ENCODE peak calls at places on chromosome 19, in four cellular contexts. H, E, P and O are unnamed samples.

GRCh38 chr19:33700408-33700757 is 78.6 kb downstream of the CHST8 start:
- DNase-seq in H (no peak), E (no peak), P (no peak), O (no peak)

GRCh38 chr19:2532252-2533071 is 56.5 kb downstream of the GADD45B start:
- DNase-seq in H (peak; percentile 94), E (no peak), P (no peak), O (no peak)

GRCh38 chr19:18204394-18205179 is 745 bp upstream of the RAB3A start:
- DNase-seq in H (no peak), E (no peak), P (peak; percentile 84), O (peak; percentile 70)

GRCh38 chr19:8529369-8530006 is 15.5 kb upstream of the ZNF414 start:
- DNase-seq in H (no peak), E (no peak), P (no peak), O (no peak)

GRCh38 chr19:55546822-55547614 is 1.7 kb upstream of the SBK3 start:
- DNase-seq in H (peak; percentile 93), E (no peak), P (peak; percentile 72), O (peak; percentile 86)

GRCh38 chr19:7617172-7617571 is 12.2 kb downstream of the XAB2 start:
- DNase-seq in H (no peak), E (no peak), P (no peak), O (no peak)

GRCh38 chr19:37995346-37995745 is 88.3 kb downstream of the SIPA1L3 start:
- DNase-seq in H (no peak), E (no peak), P (no peak), O (no peak)

GRCh38 chr19:10406191-10406590 is 2.8 kb upstream of the CDC37 start:
- DNase-seq in H (no peak), E (no peak), P (no peak), O (no peak)

GRCh38 chr19:17873661-17874422 is 2.1 kb downstream of the SLC5A5 start:
- DNase-seq in H (no peak), E (no peak), P (peak; percentile 79), O (no peak)

GRCh38 chr19:18794029-18794313 is 2.9 kb upstream of the COMP start:
- DNase-seq in H (no peak), E (no peak), P (no peak), O (no peak)

GRCh38 chr19:51375504-51376221 is 3.2 kb upstream of the NKG7 start:
- DNase-seq in H (no peak), E (no peak), P (no peak), O (no peak)

GRCh38 chr19:6354098-6354674 is 7.1 kb upstream of the CLPP start:
- DNase-seq in H (peak; percentile 22), E (no peak), P (no peak), O (no peak)

GRCh38 chr19:36340786-36341386 is 38.1 kb downstream of the ZFP14 start:
- DNase-seq in H (no peak), E (no peak), P (no peak), O (no peak)

GRCh38 chr19:9673912-9674668 is 810 bp downstream of the ZNF562 start:
- DNase-seq in H (no peak), E (no peak), P (no peak), O (no peak)

GRCh38 chr19:40177286-40178070 is 13.7 kb upstream of the MAP3K10 start:
- DNase-seq in H (no peak), E (no peak), P (no peak), O (no peak)

GRCh38 chr19:28929026-28929425 is 283.9 kb downstream of the UQCRFS1 start:
- DNase-seq in H (peak; percentile 9), E (no peak), P (no peak), O (no peak)

GRCh38 chr19:55216461-55217198 is 7.3 kb upstream of the PTPRH start:
- DNase-seq in H (peak; percentile 99), E (peak; percentile 70), P (peak; percentile 91), O (peak; percentile 87)

GRCh38 chr19:8638078-8638619 is 7.7 kb downstream of the NFILZ start:
- DNase-seq in H (no peak), E (no peak), P (peak; percentile 52), O (no peak)

GRCh38 chr19:19540707-19541515 is 2.8 kb downstream of the CILP2 start:
- DNase-seq in H (peak; percentile 24), E (no peak), P (peak; percentile 83), O (peak; percentile 48)

GRCh38 chr19:52034051-52034728 is 6.0 kb upstream of the ZNF614 start:
- DNase-seq in H (peak; percentile 24), E (no peak), P (no peak), O (no peak)

GRCh38 chr19:8519388-8519787 is 5.4 kb upstream of the ZNF414 start:
- DNase-seq in H (no peak), E (no peak), P (no peak), O (no peak)

GRCh38 chr19:45677351-45678230 is 9.6 kb downstream of the GIPR start:
- DNase-seq in H (peak; percentile 63), E (peak; percentile 89), P (peak; percentile 97), O (peak; percentile 64)

GRCh38 chr19:29380581-29380980 is 145.2 kb upstream of the VSTM2B start:
- DNase-seq in H (no peak), E (peak; percentile 25), P (peak; percentile 1), O (no peak)

GRCh38 chr19:29858000-29858596 is 46.3 kb downstream of the CCNE1 start:
- DNase-seq in H (no peak), E (peak; percentile 53), P (peak; percentile 52), O (peak; percentile 61)

GRCh38 chr19:47652285-47652684 is 43.4 kb downstream of the BICRA start:
- DNase-seq in H (no peak), E (no peak), P (no peak), O (no peak)

GRCh38 chr19:39816287-39817048 is 17.5 kb downstream of the DYRK1B start:
- DNase-seq in H (no peak), E (no peak), P (no peak), O (no peak)

GRCh38 chr19:31335716-31336115 is 13.5 kb downstream of the TSHZ3 start:
- DNase-seq in H (no peak), E (no peak), P (no peak), O (no peak)

GRCh38 chr19:33798701-33799111 is 2.0 kb downstream of the KCTD15 start:
- DNase-seq in H (peak; percentile 18), E (no peak), P (no peak), O (no peak)

GRCh38 chr19:3285647-3286176 is 61.3 kb downstream of the CELF5 start:
- DNase-seq in H (peak; percentile 35), E (no peak), P (peak; percentile 53), O (peak; percentile 50)

GRCh38 chr19:9075064-9075964 is 11.5 kb upstream of the OR1M1 start:
- DNase-seq in H (peak; percentile 92), E (peak; percentile 75), P (peak; percentile 66), O (peak; percentile 51)

GRCh38 chr19:29432677-29433076 is 93.1 kb upstream of the VSTM2B start:
- DNase-seq in H (no peak), E (no peak), P (no peak), O (no peak)

GRCh38 chr19:23273022-23273593 is 22.9 kb upstream of the ZNF724 start:
- DNase-seq in H (no peak), E (no peak), P (peak; percentile 49), O (peak; percentile 47)

GRCh38 chr19:21264891-21265290 is 64.3 kb downstream of the ZNF708 start:
- DNase-seq in H (no peak), E (no peak), P (no peak), O (no peak)

GRCh38 chr19:33401683-33402420 is 28.3 kb downstream of the CEBPG start:
- DNase-seq in H (no peak), E (peak; percentile 36), P (peak; percentile 42), O (no peak)

GRCh38 chr19:18774782-18775444 is 16.2 kb downstream of the COMP start:
- DNase-seq in H (no peak), E (no peak), P (no peak), O (no peak)

GRCh38 chr19:50224986-50225747 is 21.7 kb downstream of the MYH14 start:
- DNase-seq in H (no peak), E (no peak), P (no peak), O (no peak)

GRCh38 chr19:29098863-29099481 is 114.0 kb downstream of the UQCRFS1 start:
- DNase-seq in H (peak; percentile 70), E (no peak), P (peak; percentile 54), O (peak; percentile 88)

GRCh38 chr19:2624537-2625091 is 77.9 kb downstream of the GNG7 start:
- DNase-seq in H (no peak), E (no peak), P (peak; percentile 75), O (peak; percentile 57)

DNA sequence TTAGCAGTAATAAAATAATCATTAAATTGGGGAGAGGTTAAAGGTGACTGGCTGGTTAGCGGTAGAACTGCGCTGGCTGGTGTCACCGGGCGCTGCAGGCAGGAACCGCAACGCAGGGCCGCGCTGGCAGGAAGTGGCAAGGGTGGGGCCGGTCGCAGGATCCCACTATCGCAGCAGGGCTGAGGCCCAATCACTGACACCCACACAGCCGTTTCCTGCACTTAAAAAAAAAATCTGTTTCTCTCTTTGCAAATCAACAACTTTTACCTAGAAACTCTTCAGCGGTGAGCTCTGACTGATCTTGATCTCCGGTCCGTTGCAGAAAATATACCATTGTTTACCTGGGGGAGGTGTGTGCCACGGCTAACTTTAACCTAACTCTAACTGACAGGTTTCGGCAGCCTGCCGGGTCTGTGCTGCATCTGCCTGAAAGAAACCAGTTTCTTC is 46.9 kb downstream of the KLF2 start:
- DNase-seq in H (no peak), E (no peak), P (peak; percentile 96), O (peak; percentile 54)
- H3K27ac ChIP-seq in H (no peak overlapping the region), E (peak overlapping the region; percentile 88), P (peak overlapping the region; percentile 76), O (peak overlapping the region; percentile 4)

GRCh38 chr19:44498988-44499387 is 1.3 kb downstream of the ZNF180 start:
- DNase-seq in H (no peak), E (no peak), P (no peak), O (no peak)
- H3K4me3 ChIP-seq in H (peak overlapping the region; percentile 99), E (peak overlapping the region; percentile 78), P (no peak overlapping the region), O (peak overlapping the region; percentile 89)

DNA sequence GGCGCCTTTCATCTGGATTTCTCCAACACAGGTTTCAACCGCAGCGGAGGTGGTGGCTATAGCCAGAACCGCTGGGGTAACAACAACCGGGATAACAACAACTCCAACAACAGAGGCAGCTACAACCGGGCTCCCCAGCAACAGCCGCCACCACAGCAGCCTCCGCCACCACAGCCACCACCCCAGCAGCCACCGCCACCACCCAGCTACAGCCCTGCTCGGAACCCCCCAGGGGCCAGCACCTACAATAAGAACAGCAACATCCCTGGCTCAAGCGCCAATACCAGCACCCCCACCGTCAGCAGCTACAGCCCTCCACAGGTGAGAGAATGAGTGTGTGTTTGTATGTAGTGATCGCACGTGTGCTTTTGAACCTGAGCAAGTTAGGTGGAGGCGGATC is 6.0 kb upstream of the CCDC97 start:
- DNase-seq in H (no peak), E (no peak), P (no peak), O (no peak)
- H3K4me1 ChIP-seq in H (peaks cover 15% of the 10 kb centered on the region), E (peaks cover 15% of the 10 kb centered on the region), P (peaks cover 29% of the 10 kb centered on the region), O (peaks cover 24% of the 10 kb centered on the region)

DNA sequence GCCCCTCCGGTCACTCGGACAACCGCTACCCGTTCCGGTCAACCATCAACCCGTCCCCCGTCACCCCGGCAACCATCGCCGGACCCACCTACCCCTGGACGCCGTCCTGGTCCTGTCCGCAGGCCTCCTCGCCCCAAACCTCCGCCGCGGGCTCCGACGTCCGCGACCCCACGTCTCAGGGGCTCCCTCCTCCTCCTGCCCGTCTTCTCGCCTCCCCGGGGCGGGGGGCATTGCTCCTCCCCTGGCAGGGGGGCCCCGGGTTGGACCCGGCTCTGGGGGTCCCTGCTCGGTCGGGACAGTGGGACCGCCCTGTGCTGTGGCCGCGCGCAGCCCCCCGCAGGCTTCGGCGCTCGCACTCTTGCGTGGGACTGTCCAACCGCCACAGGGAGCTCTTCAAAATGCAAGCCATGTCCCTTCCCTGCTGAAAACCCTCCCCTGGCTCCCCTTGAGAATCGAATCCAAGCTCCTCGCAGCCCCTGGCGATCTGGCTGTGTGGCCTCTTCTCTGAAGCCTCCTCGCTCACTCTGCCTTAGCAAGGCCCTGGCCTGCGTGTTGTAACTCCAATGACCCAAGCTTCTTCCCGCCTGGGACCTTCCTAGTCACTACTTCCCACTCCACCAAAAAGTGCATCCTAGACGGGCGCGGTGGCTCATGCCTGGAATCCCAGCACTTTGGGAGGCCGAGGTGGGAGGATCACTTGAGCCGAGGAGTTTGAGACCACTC is 8.4 kb downstream of the EPHX3 start:
- DNase-seq in H (no peak), E (no peak), P (no peak), O (no peak)
- H3K27ac ChIP-seq in H (peak overlapping the region; percentile 90), E (peak overlapping the region; percentile 89), P (no peak overlapping the region), O (peak overlapping the region; percentile 61)